ENCODE peak calls at places on chromosome 15, in six cellular contexts. One of them, this sample, is unnamed.

GRCh38 chr15:53384417-53384816 is 375.0 kb downstream of the WDR72 start:
- DNase-seq in A549: no peak
- DNase-seq in fibroblast of the aortic adventitia: no peak
- DNase-seq in adrenal gland: no peak
- DNase-seq in heart left ventricle: no peak
- DNase-seq in HFF-Myc: no peak
- DNase-seq in this sample: no peak

GRCh38 chr15:58074452-58074851 is 8.9 kb upstream of the ALDH1A2 start:
- DNase-seq in A549: no peak
- DNase-seq in fibroblast of the aortic adventitia: no peak
- DNase-seq in adrenal gland: no peak
- DNase-seq in heart left ventricle: no peak
- DNase-seq in HFF-Myc: no peak
- DNase-seq in this sample: no peak

GRCh38 chr15:59384507-59384906 is 11.8 kb upstream of the MYO1E start:
- DNase-seq in A549: no peak
- DNase-seq in fibroblast of the aortic adventitia: no peak
- DNase-seq in adrenal gland: no peak
- DNase-seq in heart left ventricle: no peak
- DNase-seq in HFF-Myc: no peak
- DNase-seq in this sample: no peak

GRCh38 chr15:23564798-23565394 is 578 bp upstream of the MKRN3 start:
- DNase-seq in A549: no peak
- DNase-seq in fibroblast of the aortic adventitia: no peak
- DNase-seq in adrenal gland: no peak
- DNase-seq in heart left ventricle: no peak
- DNase-seq in HFF-Myc: no peak
- DNase-seq in this sample: no peak

GRCh38 chr15:58165661-58166060 is 27.5 kb downstream of the AQP9 start:
- DNase-seq in A549: no peak
- DNase-seq in fibroblast of the aortic adventitia: peak; percentile 76
- DNase-seq in adrenal gland: peak; percentile 78
- DNase-seq in heart left ventricle: no peak
- DNase-seq in HFF-Myc: no peak
- DNase-seq in this sample: no peak

GRCh38 chr15:48774484-48774883 is 36.4 kb downstream of the CEP152 start:
- DNase-seq in A549: no peak
- DNase-seq in fibroblast of the aortic adventitia: no peak
- DNase-seq in adrenal gland: no peak
- DNase-seq in heart left ventricle: no peak
- DNase-seq in HFF-Myc: no peak
- DNase-seq in this sample: no peak

GRCh38 chr15:90603893-90604292 is 74.2 kb downstream of the CRTC3 start:
- DNase-seq in A549: no peak
- DNase-seq in fibroblast of the aortic adventitia: peak; percentile 45
- DNase-seq in adrenal gland: peak; percentile 67
- DNase-seq in heart left ventricle: peak; percentile 67
- DNase-seq in HFF-Myc: no peak
- DNase-seq in this sample: no peak

GRCh38 chr15:83398591-83398990 is 48.5 kb upstream of the SH3GL3 start:
- DNase-seq in A549: no peak
- DNase-seq in fibroblast of the aortic adventitia: peak; percentile 41
- DNase-seq in adrenal gland: no peak
- DNase-seq in heart left ventricle: no peak
- DNase-seq in HFF-Myc: peak; percentile 44
- DNase-seq in this sample: peak; percentile 26

GRCh38 chr15:98518823-98519561 is 129.3 kb upstream of the IGF1R start:
- DNase-seq in A549: peak; percentile 86
- DNase-seq in fibroblast of the aortic adventitia: peak; percentile 84
- DNase-seq in adrenal gland: peak; percentile 69
- DNase-seq in heart left ventricle: no peak
- DNase-seq in HFF-Myc: peak; percentile 43
- DNase-seq in this sample: peak; percentile 67

GRCh38 chr15:53068671-53069070 is 278.5 kb upstream of the ONECUT1 start:
- DNase-seq in A549: no peak
- DNase-seq in fibroblast of the aortic adventitia: no peak
- DNase-seq in adrenal gland: no peak
- DNase-seq in heart left ventricle: no peak
- DNase-seq in HFF-Myc: no peak
- DNase-seq in this sample: no peak

GRCh38 chr15:78906310-78906608 is 33.6 kb downstream of the MORF4L1 start:
- DNase-seq in A549: no peak
- DNase-seq in fibroblast of the aortic adventitia: peak; percentile 87
- DNase-seq in adrenal gland: peak; percentile 85
- DNase-seq in heart left ventricle: no peak
- DNase-seq in HFF-Myc: no peak
- DNase-seq in this sample: no peak

DNA sequence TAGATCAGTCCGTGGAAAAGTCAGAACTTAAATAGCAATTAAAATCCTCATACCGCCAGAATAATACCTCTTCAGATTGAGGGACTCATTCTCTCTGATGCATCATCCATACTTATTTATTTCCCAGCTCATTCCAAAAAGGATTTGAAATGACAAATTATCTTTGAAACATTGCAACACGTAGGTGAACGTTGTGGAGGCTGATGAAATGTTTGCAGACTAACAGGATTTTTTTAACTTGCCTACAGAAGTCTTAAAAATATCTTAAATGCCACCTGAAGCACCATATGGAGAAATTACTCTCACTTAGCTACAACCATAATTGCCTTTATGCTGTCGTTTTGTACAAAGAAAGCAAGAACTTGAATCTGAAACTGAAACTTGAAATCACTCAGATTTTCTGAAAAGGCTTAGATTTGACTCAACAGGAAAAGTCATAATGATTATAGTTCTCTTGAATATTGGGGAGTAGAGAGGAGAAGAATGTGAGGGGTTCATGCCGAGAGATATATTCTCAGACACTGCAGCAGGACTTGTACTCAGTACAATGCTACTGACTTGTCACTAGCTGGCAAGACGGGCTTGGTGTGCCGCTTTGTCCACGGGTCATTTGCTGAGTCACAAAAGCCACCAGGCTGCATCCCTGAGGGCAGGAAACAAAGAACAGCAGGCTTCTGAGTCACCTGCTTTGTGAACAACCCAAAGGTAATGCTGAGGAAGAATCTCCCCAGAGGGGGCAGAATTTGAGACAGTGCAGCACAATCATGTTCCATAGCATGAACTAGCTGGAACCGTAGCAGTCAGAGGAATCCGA is 7.1 kb upstream of the FMN1 start:
- DNase-seq in A549: peak; percentile 96
- DNase-seq in fibroblast of the aortic adventitia: peak; percentile 16
- DNase-seq in adrenal gland: peak; percentile 88
- DNase-seq in heart left ventricle: no peak
- DNase-seq in HFF-Myc: peak; percentile 21
- DNase-seq in this sample: no peak
- TF ChIP-seq CTCF in A549: peak; percentile 51
- TF ChIP-seq CTCF in fibroblast of the aortic adventitia: no peak
- TF ChIP-seq CTCF in adrenal gland: no peak
- TF ChIP-seq CTCF in heart left ventricle: no peak
- TF ChIP-seq CTCF in HFF-Myc: no peak
- TF ChIP-seq CTCF in this sample: peak; percentile 40

DNA sequence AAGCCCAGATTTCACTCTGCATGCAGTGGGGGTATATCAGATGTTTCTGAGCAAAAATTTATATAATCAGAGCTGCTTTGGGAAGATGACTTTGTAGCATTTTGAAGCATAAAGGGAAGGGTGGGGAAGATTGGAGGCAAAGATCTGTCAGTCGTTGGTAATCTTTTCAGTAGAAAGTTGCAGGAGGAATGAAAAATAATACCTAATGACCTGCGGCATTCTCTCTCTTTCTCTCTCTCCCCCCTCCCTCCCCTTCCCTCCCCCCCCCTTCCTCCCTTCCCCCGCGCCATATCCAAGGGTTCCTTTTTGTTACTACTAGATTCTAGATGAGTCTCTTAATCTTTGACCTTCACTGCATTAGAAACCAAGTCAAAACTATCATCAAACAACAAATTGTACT is 1.5 kb upstream of the DMXL2 start:
- DNase-seq in A549: no peak
- DNase-seq in fibroblast of the aortic adventitia: no peak
- DNase-seq in adrenal gland: no peak
- DNase-seq in heart left ventricle: no peak
- DNase-seq in HFF-Myc: no peak
- DNase-seq in this sample: no peak
- H3K4me3 ChIP-seq in A549: no peak overlapping the region
- H3K4me3 ChIP-seq in fibroblast of the aortic adventitia: no peak overlapping the region
- H3K4me3 ChIP-seq in adrenal gland: no peak overlapping the region
- H3K4me3 ChIP-seq in heart left ventricle: no peak overlapping the region
- H3K4me3 ChIP-seq in HFF-Myc: no peak overlapping the region
- H3K4me3 ChIP-seq in this sample: no peak overlapping the region

GRCh38 chr15:75830910-75831805 is 12.1 kb upstream of the UBE2Q2 start:
- DNase-seq in A549: no peak
- DNase-seq in fibroblast of the aortic adventitia: no peak
- DNase-seq in adrenal gland: no peak
- DNase-seq in heart left ventricle: no peak
- DNase-seq in HFF-Myc: no peak
- DNase-seq in this sample: no peak
- TF ChIP-seq CTCF in A549: no peak
- TF ChIP-seq CTCF in fibroblast of the aortic adventitia: no peak
- TF ChIP-seq CTCF in adrenal gland: no peak
- TF ChIP-seq CTCF in heart left ventricle: no peak
- TF ChIP-seq CTCF in HFF-Myc: no peak
- TF ChIP-seq CTCF in this sample: no peak

DNA sequence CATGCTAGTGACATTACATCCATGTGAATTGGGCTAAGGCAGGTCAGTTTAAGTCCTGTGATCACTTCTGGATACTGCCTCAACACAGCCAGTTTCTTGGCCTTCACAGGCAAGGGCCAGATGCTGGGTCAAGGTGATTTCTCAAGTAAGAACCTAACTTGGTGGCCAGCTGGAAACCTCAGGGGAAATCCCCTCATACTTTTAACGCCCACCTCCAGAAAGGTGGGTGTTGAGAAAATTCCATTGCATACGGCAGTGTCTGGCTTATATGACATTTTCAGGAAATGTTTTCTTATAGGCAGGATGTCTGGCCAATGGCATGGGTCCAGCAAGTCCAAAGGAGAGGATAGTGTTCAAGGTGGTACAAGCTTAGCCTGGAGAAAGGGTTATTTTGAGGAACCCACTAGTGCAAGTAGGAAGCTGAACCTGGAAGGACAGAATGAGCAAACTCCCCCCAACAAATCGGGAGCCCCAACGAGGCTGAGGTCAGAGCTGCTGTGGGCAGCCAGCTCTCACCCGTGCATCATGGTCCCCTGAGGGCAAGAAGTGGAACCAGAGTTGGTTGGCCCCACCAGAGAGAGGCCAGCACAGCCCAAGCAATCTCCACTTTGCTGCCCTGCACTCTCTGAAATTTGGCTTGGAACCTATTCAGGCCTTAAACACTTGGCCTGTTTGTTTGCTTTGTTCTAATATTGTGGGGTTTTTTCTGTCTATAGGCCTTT is 135.4 kb downstream of the PDE8A start:
- DNase-seq in A549: no peak
- DNase-seq in fibroblast of the aortic adventitia: no peak
- DNase-seq in adrenal gland: no peak
- DNase-seq in heart left ventricle: no peak
- DNase-seq in HFF-Myc: no peak
- DNase-seq in this sample: no peak
- H3K4me3 ChIP-seq in A549: no peak overlapping the region
- H3K4me3 ChIP-seq in fibroblast of the aortic adventitia: no peak overlapping the region
- H3K4me3 ChIP-seq in adrenal gland: no peak overlapping the region
- H3K4me3 ChIP-seq in heart left ventricle: no peak overlapping the region
- H3K4me3 ChIP-seq in HFF-Myc: no peak overlapping the region
- H3K4me3 ChIP-seq in this sample: no peak overlapping the region

GRCh38 chr15:39438795-39439577 is 141.9 kb upstream of the THBS1 start:
- DNase-seq in A549: no peak
- DNase-seq in fibroblast of the aortic adventitia: no peak
- DNase-seq in adrenal gland: no peak
- DNase-seq in heart left ventricle: no peak
- DNase-seq in HFF-Myc: no peak
- DNase-seq in this sample: no peak
- TF ChIP-seq CTCF in A549: no peak
- TF ChIP-seq CTCF in fibroblast of the aortic adventitia: no peak
- TF ChIP-seq CTCF in adrenal gland: no peak
- TF ChIP-seq CTCF in heart left ventricle: no peak
- TF ChIP-seq CTCF in HFF-Myc: no peak
- TF ChIP-seq CTCF in this sample: no peak

GRCh38 chr15:38564557-38565286 is at the start of gene RASGRP1:
- DNase-seq in A549: peak; percentile 18
- DNase-seq in fibroblast of the aortic adventitia: peak; percentile 10
- DNase-seq in adrenal gland: no peak
- DNase-seq in heart left ventricle: peak; percentile 81
- DNase-seq in HFF-Myc: no peak
- DNase-seq in this sample: peak; percentile 5

GRCh38 chr15:38562278-38562677 is 2.3 kb downstream of the RASGRP1 start:
- DNase-seq in A549: no peak
- DNase-seq in fibroblast of the aortic adventitia: no peak
- DNase-seq in adrenal gland: no peak
- DNase-seq in heart left ventricle: no peak
- DNase-seq in HFF-Myc: no peak
- DNase-seq in this sample: no peak

GRCh38 chr15:38560456-38560926 is 4.1 kb downstream of the RASGRP1 start:
- DNase-seq in A549: no peak
- DNase-seq in fibroblast of the aortic adventitia: no peak
- DNase-seq in adrenal gland: no peak
- DNase-seq in heart left ventricle: no peak
- DNase-seq in HFF-Myc: no peak
- DNase-seq in this sample: no peak

GRCh38 chr15:38563723-38564519 is 693 bp downstream of the RASGRP1 start:
- DNase-seq in A549: peak; percentile 18
- DNase-seq in fibroblast of the aortic adventitia: peak; percentile 27
- DNase-seq in adrenal gland: peak; percentile 69
- DNase-seq in heart left ventricle: peak; percentile 86
- DNase-seq in HFF-Myc: no peak
- DNase-seq in this sample: no peak

GRCh38 chr15:38565287-38565670 is 665 bp upstream of the RASGRP1 start:
- DNase-seq in A549: no peak
- DNase-seq in fibroblast of the aortic adventitia: no peak
- DNase-seq in adrenal gland: no peak
- DNase-seq in heart left ventricle: no peak
- DNase-seq in HFF-Myc: no peak
- DNase-seq in this sample: no peak
- H3K4me3 ChIP-seq in A549: peak overlapping the region; percentile 60
- H3K4me3 ChIP-seq in fibroblast of the aortic adventitia: no peak overlapping the region
- H3K4me3 ChIP-seq in adrenal gland: no peak overlapping the region
- H3K4me3 ChIP-seq in heart left ventricle: peak overlapping the region; percentile 56
- H3K4me3 ChIP-seq in HFF-Myc: peak overlapping the region; percentile 45
- H3K4me3 ChIP-seq in this sample: no peak overlapping the region

DNA sequence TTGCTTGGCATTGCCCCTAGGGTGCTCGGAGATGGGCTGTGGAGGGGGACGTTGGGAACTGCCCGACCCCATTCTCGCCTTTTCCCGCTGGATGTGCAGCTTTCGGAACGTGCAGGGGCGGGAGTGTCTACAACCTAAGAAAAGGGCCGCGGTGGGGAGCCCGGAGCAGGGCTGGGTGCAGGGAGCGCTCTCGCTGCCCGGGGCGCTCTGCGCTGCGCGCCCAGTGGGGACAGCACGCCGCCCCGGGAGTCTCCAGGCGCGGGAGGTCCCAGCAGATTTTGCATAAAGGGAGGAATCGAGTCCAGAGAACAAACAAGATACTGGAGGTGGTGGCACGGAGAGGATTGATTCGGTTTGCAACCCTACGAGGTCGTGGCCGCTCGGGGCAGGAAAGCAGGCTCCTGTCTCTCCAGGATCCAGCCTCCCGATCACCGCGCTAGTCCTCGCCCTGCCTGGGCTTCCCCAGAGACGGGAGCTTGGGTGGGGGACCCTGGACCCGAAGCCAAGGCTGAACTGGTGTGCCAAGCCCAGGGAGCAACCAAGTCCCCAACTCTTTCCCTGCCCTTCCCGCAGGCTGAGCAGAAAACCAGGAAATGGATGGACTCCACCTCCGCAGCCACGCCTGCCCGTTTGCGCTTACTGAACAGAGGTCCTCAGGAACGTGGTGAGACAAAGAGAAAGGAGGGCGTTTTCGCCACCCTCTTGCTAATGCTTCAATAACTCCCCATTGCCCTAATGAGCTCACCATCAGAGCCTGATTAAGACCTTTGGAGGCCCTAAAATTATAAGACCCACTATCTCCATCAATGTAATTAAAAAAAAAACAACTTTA is 59.7 kb downstream of the NOX5 start:
- DNase-seq in A549: peak; percentile 86
- DNase-seq in fibroblast of the aortic adventitia: peak; percentile 42
- DNase-seq in adrenal gland: peak; percentile 81
- DNase-seq in heart left ventricle: peak; percentile 79
- DNase-seq in HFF-Myc: peak; percentile 22
- DNase-seq in this sample: peak; percentile 9
- TF ChIP-seq CTCF in A549: peak; percentile 5
- TF ChIP-seq CTCF in fibroblast of the aortic adventitia: no peak
- TF ChIP-seq CTCF in adrenal gland: no peak
- TF ChIP-seq CTCF in heart left ventricle: no peak
- TF ChIP-seq CTCF in HFF-Myc: no peak
- TF ChIP-seq CTCF in this sample: no peak